ENCODE peak calls at places on chromosomes 16 and 17, in four cellular contexts. X, G, C and O are unnamed samples.
A peak's percentile ranks its signal among the peaks of the same experiment; 100 is the strongest.

GRCh38 chr16:7038475-7038874 is 294.2 kb upstream of the RBFOX1 start:
- DNase-seq in X (no peak), G (no peak), C (no peak), O (no peak)

GRCh38 chr16:69040144-69040909 is 65.1 kb upstream of the HAS3 start:
- DNase-seq in C (no peak), G (no peak), X (peak; percentile 75), O (peak; percentile 78)

GRCh38 chr17:44556854-44557606 is at the start of gene FZD2:
- DNase-seq in G (peak; percentile 92), X (no peak), C (peak; percentile 74), O (peak; percentile 94)

GRCh38 chr17:47620503-47621245 is 29.0 kb upstream of the KPNB1 start:
- DNase-seq in C (no peak), G (no peak), X (no peak), O (no peak)

GRCh38 chr16:2150418-2151187 is 2.2 kb downstream of the RAB26 start:
- DNase-seq in X (peak; percentile 79), G (no peak), C (no peak), O (no peak)

GRCh38 chr16:79390481-79391051 is 210.0 kb downstream of the MAF start:
- DNase-seq in C (no peak), X (no peak), G (no peak), O (no peak)

GRCh38 chr16:1614226-1615102 is 2.3 kb downstream of the CRAMP1 start:
- DNase-seq in G (no peak), X (no peak), C (peak; percentile 28), O (no peak)

GRCh38 chr16:84267380-84267779 is 27.3 kb upstream of the WFDC1 start:
- DNase-seq in C (no peak), X (no peak), G (no peak), O (no peak)

GRCh38 chr17:48155889-48156670 is 48.5 kb downstream of the SNX11 start:
- DNase-seq in G (no peak), C (no peak), X (no peak), O (no peak)

GRCh38 chr17:49525831-49526741 is 31.0 kb downstream of the NGFR start:
- DNase-seq in G (no peak), C (peak; percentile 42), X (no peak), O (no peak)

GRCh38 chr16:28473714-28474265 is 1.7 kb upstream of the NPIPB7 start:
- DNase-seq in X (no peak), C (no peak), G (no peak), O (no peak)

GRCh38 chr17:21814776-21815175 is 122.5 kb downstream of the KCNJ18 start:
- DNase-seq in C (no peak), G (no peak), X (no peak), O (no peak)

GRCh38 chr16:30351586-30352419 is 3.3 kb downstream of the CD2BP2 start:
- DNase-seq in G (no peak), C (peak; percentile 80), X (peak; percentile 93), O (no peak)

GRCh38 chr16:72083778-72084404 is 9.5 kb downstream of the TXNL4B start:
- DNase-seq in X (no peak), C (no peak), G (no peak), O (no peak)

GRCh38 chr16:53132406-53132805 is 77.6 kb downstream of the CHD9 start:
- DNase-seq in X (no peak), C (no peak), G (no peak), O (no peak)

GRCh38 chr16:66469291-66469931 is 42.3 kb downstream of the BEAN1 start:
- DNase-seq in G (no peak), C (no peak), X (no peak), O (no peak)

GRCh38 chr17:51260960-51261958 is 913 bp downstream of the UTP18 start:
- DNase-seq in G (peak; percentile 73), C (peak; percentile 69), X (peak; percentile 80), O (peak; percentile 41)

GRCh38 chr16:30715777-30716445 is 16.9 kb downstream of the SRCAP start:
- DNase-seq in C (no peak), G (no peak), X (no peak), O (peak; percentile 27)

GRCh38 chr17:3724373-3725077 is 822 bp downstream of the HASPIN start:
- DNase-seq in G (no peak), C (no peak), X (no peak), O (no peak)

GRCh38 chr16:69494993-69495392 is 70.6 kb downstream of the CYB5B start:
- DNase-seq in G (no peak), X (no peak), C (no peak), O (peak; percentile 8)

GRCh38 chr17:28363186-28363585 is 1.8 kb downstream of the SEBOX start:
- DNase-seq in G (no peak), C (no peak), X (no peak), O (no peak)

GRCh38 chr16:46932802-46933201 is 40.7 kb downstream of the DNAJA2 start:
- DNase-seq in G (no peak), X (no peak), C (no peak), O (no peak)

GRCh38 chr17:34236341-34236892 is 18.7 kb upstream of the CCL2 start:
- DNase-seq in G (no peak), X (no peak), C (no peak), O (no peak)

GRCh38 chr16:51755039-51755501 is 604.0 kb upstream of the SALL1 start:
- DNase-seq in C (no peak), G (no peak), X (no peak), O (no peak)

GRCh38 chr17:8123695-8124349 is at the start of gene HES7:
- DNase-seq in G (no peak), X (no peak), C (no peak), O (no peak)

GRCh38 chr17:82164853-82165252 is 47.8 kb downstream of the CCDC57 start:
- DNase-seq in G (no peak), X (no peak), C (no peak), O (no peak)

GRCh38 chr17:82170412-82170961 is 42.2 kb downstream of the CCDC57 start:
- DNase-seq in C (no peak), G (no peak), X (no peak), O (no peak)

GRCh38 chr17:82167028-82167427 is 45.6 kb downstream of the CCDC57 start:
- DNase-seq in X (no peak), G (no peak), C (no peak), O (no peak)

GRCh38 chr17:82171750-82172375 is 40.8 kb downstream of the CCDC57 start:
- DNase-seq in X (no peak), G (no peak), C (no peak), O (no peak)

DNA sequence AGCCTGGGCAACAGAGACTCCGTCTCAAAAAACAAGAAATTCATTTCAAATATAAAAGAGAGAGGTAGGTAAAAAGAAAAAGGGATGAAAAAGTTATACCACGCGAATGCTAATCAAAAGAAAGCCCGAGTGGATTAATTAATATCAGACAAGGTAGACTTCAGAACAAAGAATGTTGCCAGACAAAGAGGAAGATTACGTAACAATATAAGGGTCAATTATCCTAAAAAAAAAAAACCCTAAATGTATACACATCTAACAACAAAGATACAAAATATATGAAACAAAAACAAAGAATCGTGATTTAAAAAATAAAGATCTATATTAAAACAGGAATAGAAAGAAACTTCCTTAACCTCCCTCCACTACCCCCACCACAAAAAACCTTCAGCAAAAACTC is 44.1 kb downstream of the CCDC57 start:
- DNase-seq in C (no peak), X (no peak), G (no peak), O (no peak)
- H3K4me3 ChIP-seq in C (no peak overlapping the region), X (no peak overlapping the region), G (no peak overlapping the region), O (no peak overlapping the region)

GRCh38 chr16:24993722-24994686 is 21.2 kb downstream of the ARHGAP17 start:
- DNase-seq in G (no peak), X (no peak), C (no peak), O (no peak)
- H3K4me3 ChIP-seq in G (no peak overlapping the region), X (no peak overlapping the region), C (no peak overlapping the region), O (no peak overlapping the region)

DNA sequence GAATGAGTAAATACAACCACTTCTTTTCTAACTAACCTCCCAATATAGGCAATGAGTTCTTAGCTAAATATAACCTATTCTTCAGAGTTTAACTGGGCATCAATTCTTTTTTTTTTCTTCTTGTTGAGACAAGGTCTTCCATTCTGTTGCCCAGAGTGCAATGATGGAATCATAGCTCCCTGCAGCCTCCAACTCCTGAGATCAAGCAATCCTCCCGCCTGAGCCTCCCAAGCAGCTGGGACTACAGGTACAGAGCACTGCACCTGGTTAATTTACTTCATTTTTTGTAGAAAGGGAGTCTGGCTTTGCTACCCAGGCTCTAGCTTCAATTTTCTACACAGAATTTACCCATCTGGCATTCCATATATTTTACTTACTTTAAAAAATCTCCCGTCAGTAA is 1.1 kb downstream of the METTL16 start:
- DNase-seq in X (no peak), G (no peak), C (no peak), O (no peak)
- H3K4me3 ChIP-seq in X (peak overlapping the region; percentile 48), G (peak overlapping the region; percentile 88), C (peak overlapping the region; percentile 82), O (peak overlapping the region; percentile 79)

GRCh38 chr16:67528870-67529638 is 425 bp downstream of the RIPOR1 start:
- DNase-seq in G (no peak), X (peak; percentile 73), C (peak; percentile 58), O (no peak)
- H3K4me3 ChIP-seq in G (peak overlapping the region; percentile 92), X (peak overlapping the region; percentile 87), C (peak overlapping the region; percentile 99), O (peak overlapping the region; percentile 57)

GRCh38 chr17:17052462-17053221 is 10.4 kb downstream of the MPRIP start:
- DNase-seq in C (no peak), G (no peak), X (no peak), O (no peak)

GRCh38 chr17:17050346-17051345 is 8.4 kb downstream of the MPRIP start:
- DNase-seq in G (no peak), C (no peak), X (no peak), O (no peak)

GRCh38 chr17:17051791-17052461 is 9.7 kb downstream of the MPRIP start:
- DNase-seq in C (no peak), G (no peak), X (peak; percentile 63), O (no peak)

GRCh38 chr17:17053446-17054379 is 11.5 kb downstream of the MPRIP start:
- DNase-seq in X (no peak), G (no peak), C (no peak), O (no peak)

GRCh38 chr17:17051380-17051779 is 9.1 kb downstream of the MPRIP start:
- DNase-seq in G (no peak), X (no peak), C (no peak), O (no peak)
- H3K4me3 ChIP-seq in G (no peak overlapping the region), X (no peak overlapping the region), C (no peak overlapping the region), O (no peak overlapping the region)

GRCh38 chr16:86519649-86520316 is 9.5 kb downstream of the FOXF1 start:
- DNase-seq in X (no peak), G (peak; percentile 13), C (peak; percentile 66), O (no peak)
- H3K4me3 ChIP-seq in X (no peak overlapping the region), G (no peak overlapping the region), C (no peak overlapping the region), O (no peak overlapping the region)